ENCODE peak calls at places on chromosomes 12 and 14, in five cellular contexts. M is fibroblast of pulmonary artery, H is lower leg skin, P is BJ, W is cardiac muscle cell. N is an unnamed sample.

GRCh38 chr12:52029686-52030085 is 21.6 kb upstream of the NR4A1 start:
- DNase-seq in M (peak; percentile 55), H (no peak), P (no peak), W (peak; percentile 91), N (no peak)

GRCh38 chr14:59299731-59300130 is 111.3 kb downstream of the DAAM1 start:
- DNase-seq in W (no peak), M (no peak), P (no peak), H (no peak), N (no peak)

GRCh38 chr14:89810101-89810500 is 144.4 kb downstream of the EFCAB11 start:
- DNase-seq in H (no peak), W (no peak), M (no peak), P (no peak), N (no peak)

GRCh38 chr12:49624919-49625577 is 1.7 kb downstream of the PRPF40B start:
- DNase-seq in M (peak; percentile 59), P (no peak), W (no peak), H (no peak), N (peak; percentile 19)

GRCh38 chr14:60648934-60649814 is at the start of gene SIX1:
- DNase-seq in M (peak; percentile 86), W (peak; percentile 90), P (peak; percentile 56), H (no peak), N (peak; percentile 91)

GRCh38 chr14:24259282-24260025 is 3.5 kb downstream of the TGM1 start:
- DNase-seq in H (no peak), M (peak; percentile 49), W (no peak), P (no peak), N (peak; percentile 77)

GRCh38 chr12:3054993-3055711 is 22.0 kb upstream of the TSPAN9 start:
- DNase-seq in H (peak; percentile 56), P (no peak), W (no peak), M (peak; percentile 29), N (peak; percentile 58)

GRCh38 chr12:538731-539539 is 79.2 kb downstream of the B4GALNT3 start:
- DNase-seq in P (no peak), W (no peak), H (no peak), M (peak; percentile 59), N (peak; percentile 59)

GRCh38 chr14:52078721-52079120 is 9.9 kb upstream of the NID2 start:
- DNase-seq in H (no peak), M (no peak), W (no peak), P (no peak), N (no peak)

GRCh38 chr14:23294734-23295561 is 7.7 kb downstream of the PPP1R3E start:
- DNase-seq in W (peak; percentile 73), M (peak; percentile 66), P (no peak), H (no peak), N (peak; percentile 70)

GRCh38 chr14:100454437-100454836 is 131.3 kb downstream of the SLC25A47 start:
- DNase-seq in M (no peak), P (no peak), H (no peak), W (no peak), N (no peak)

GRCh38 chr14:34604990-34605389 is 25.0 kb downstream of the SNX6 start:
- DNase-seq in M (peak; percentile 62), W (no peak), H (no peak), P (no peak), N (peak; percentile 35)

GRCh38 chr14:63777024-63777423 is 49.2 kb upstream of the SGPP1 start:
- DNase-seq in H (no peak), P (peak; percentile 39), M (peak; percentile 70), W (no peak), N (peak; percentile 54)

GRCh38 chr14:61569783-61570182 is 125.5 kb upstream of the HIF1A start:
- DNase-seq in M (peak; percentile 99), P (no peak), H (peak; percentile 65), W (no peak), N (peak; percentile 98)

GRCh38 chr14:100537701-100538565 is 49.3 kb downstream of the BEGAIN start:
- DNase-seq in W (no peak), H (no peak), M (no peak), P (no peak), N (no peak)

GRCh38 chr12:48508987-48509386 is 16.4 kb upstream of the OR8S1 start:
- DNase-seq in P (no peak), W (no peak), H (no peak), M (no peak), N (no peak)

GRCh38 chr14:54301349-54301748 is 95.5 kb upstream of the CDKN3 start:
- DNase-seq in M (no peak), W (no peak), H (no peak), P (no peak), N (no peak)

GRCh38 chr14:61280092-61280525 is 1.0 kb downstream of the TMEM30B start:
- DNase-seq in W (no peak), P (no peak), M (no peak), H (no peak), N (no peak)

GRCh38 chr12:130458341-130458740 is 120.7 kb downstream of the PIWIL1 start:
- DNase-seq in M (no peak), W (no peak), P (no peak), H (no peak), N (no peak)

GRCh38 chr14:100662850-100663527 is 63.7 kb upstream of the DLK1 start:
- DNase-seq in P (no peak), M (peak; percentile 75), H (peak; percentile 36), W (peak; percentile 78), N (peak; percentile 73)

GRCh38 chr12:47602330-47602729 is 103.5 kb downstream of the RPAP3 start:
- DNase-seq in W (no peak), P (no peak), M (peak; percentile 36), H (no peak), N (peak; percentile 18)

GRCh38 chr12:131618303-131618658 is 92.6 kb upstream of the SFSWAP start:
- DNase-seq in P (no peak), M (peak; percentile 8), W (peak; percentile 76), H (no peak), N (no peak)

GRCh38 chr12:19248929-19249602 is 119.5 kb downstream of the PLEKHA5 start:
- DNase-seq in M (peak; percentile 63), H (no peak), P (no peak), W (no peak), N (no peak)

GRCh38 chr14:91332448-91333059 is 85.1 kb downstream of the CCDC88C start:
- DNase-seq in H (no peak), W (no peak), P (no peak), M (no peak), N (no peak)

GRCh38 chr12:50842637-50843493 is at the start of gene TMPRSS12:
- DNase-seq in M (peak; percentile 10), H (no peak), P (no peak), W (no peak), N (peak; percentile 29)

GRCh38 chr14:80456200-80456599 is 244.9 kb upstream of the DIO2 start:
- DNase-seq in H (no peak), W (no peak), P (no peak), M (peak; percentile 19), N (peak; percentile 6)

GRCh38 chr14:22174412-22174811 is 414.6 kb downstream of the DAD1 start:
- DNase-seq in W (no peak), P (no peak), M (no peak), H (no peak), N (no peak)

GRCh38 chr12:76158518-76159321 is 74.2 kb upstream of the NAP1L1 start:
- DNase-seq in H (peak; percentile 27), M (peak; percentile 70), W (peak; percentile 62), P (peak; percentile 56), N (peak; percentile 67)

GRCh38 chr12:41242613-41243012 is 54.5 kb downstream of the PDZRN4 start:
- DNase-seq in H (no peak), W (no peak), M (no peak), P (no peak), N (no peak)

GRCh38 chr12:46985816-46986215 is 93.6 kb upstream of the PCED1B start:
- DNase-seq in H (no peak), M (no peak), P (no peak), W (no peak), N (no peak)

GRCh38 chr12:26088999-26089398 is 35.8 kb downstream of the BHLHE41 start:
- DNase-seq in M (no peak), H (no peak), P (no peak), W (no peak), N (no peak)

GRCh38 chr12:34395056-34396005 is 373.0 kb downstream of the ALG10 start:
- DNase-seq in H (no peak), W (no peak), M (no peak), P (no peak), N (no peak)

GRCh38 chr12:38983117-38983571 is 77.8 kb upstream of the CPNE8 start:
- DNase-seq in P (no peak), M (no peak), W (no peak), H (no peak), N (peak; percentile 20)

GRCh38 chr14:99797231-99797630 is 4.0 kb downstream of the EML1 start:
- DNase-seq in H (no peak), M (no peak), W (no peak), P (no peak), N (no peak)

GRCh38 chr14:104098272-104099095 is 13.0 kb downstream of the ASPG start:
- DNase-seq in W (no peak), M (no peak), H (no peak), P (no peak), N (no peak)

GRCh38 chr14:85425507-85425906 is 104.4 kb upstream of the FLRT2 start:
- DNase-seq in W (no peak), H (no peak), P (no peak), M (no peak), N (no peak)
- TF ChIP-seq CTCF in W (no peak), H (no peak), P (no peak), M (no peak), N (peak; percentile 11)

GRCh38 chr12:31928246-31929139 is 30.7 kb upstream of the RESF1 start:
- DNase-seq in P (no peak), W (no peak), M (no peak), H (no peak), N (no peak)

GRCh38 chr12:31922341-31923062 is 36.7 kb upstream of the RESF1 start:
- DNase-seq in W (no peak), H (no peak), P (no peak), M (peak; percentile 51), N (peak; percentile 31)

DNA sequence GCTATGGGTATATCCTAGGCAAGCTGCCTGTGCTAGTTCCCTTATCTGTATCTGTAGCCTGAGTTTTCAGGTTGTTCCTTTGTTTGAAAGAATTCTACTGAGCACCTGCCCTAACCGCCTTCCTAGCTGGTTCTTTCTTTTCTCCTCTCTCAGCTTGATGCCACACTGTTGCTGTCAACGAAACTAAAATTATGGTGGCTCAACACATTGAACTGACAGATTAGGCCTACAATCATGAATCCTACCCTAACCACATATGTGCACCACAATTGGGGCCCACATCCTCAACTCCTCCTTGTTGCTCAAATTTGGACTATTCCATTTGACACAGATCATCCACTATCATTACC is 36.2 kb upstream of the RESF1 start:
- DNase-seq in M (no peak), H (no peak), P (no peak), W (no peak), N (no peak)
- H3K4me3 ChIP-seq in M (no peak overlapping the region), H (no peak overlapping the region), P (no peak overlapping the region), W (no peak overlapping the region), N (no peak overlapping the region)

DNA sequence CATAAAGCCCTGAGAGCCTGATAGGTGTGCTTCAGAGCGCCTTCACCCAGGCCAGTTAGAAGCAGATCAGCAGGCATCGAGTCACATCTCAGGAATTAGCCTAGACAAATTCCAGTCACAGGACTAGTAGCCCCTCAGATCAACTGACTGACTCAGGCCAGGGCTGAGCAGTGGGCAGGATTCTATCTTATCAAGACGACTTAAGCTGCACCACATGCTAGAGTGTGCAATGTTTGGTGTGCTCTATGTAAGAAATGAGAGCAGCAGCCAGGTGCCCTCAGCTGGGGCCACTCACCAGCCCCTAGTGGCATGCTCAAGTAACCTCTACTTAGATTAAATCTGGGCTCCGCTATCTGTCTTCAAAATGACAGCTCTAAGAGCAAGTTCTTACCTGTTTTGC is 19.7 kb upstream of the NGB start:
- DNase-seq in W (no peak), P (no peak), M (no peak), H (no peak), N (no peak)
- TF ChIP-seq CTCF in W (no peak), P (no peak), M (no peak), H (no peak), N (no peak)

GRCh38 chr14:101812071-101812470 is 50.6 kb downstream of the PPP2R5C start:
- DNase-seq in M (no peak), P (no peak), W (no peak), H (no peak), N (no peak)
- H3K4me3 ChIP-seq in M (no peak overlapping the region), P (no peak overlapping the region), W (no peak overlapping the region), H (no peak overlapping the region), N (no peak overlapping the region)